ENCODE peak calls at places on chromosomes 5 and 9, in four cellular contexts. Z, J, D and P are unnamed samples.

GRCh38 chr9:72585737-72586136 is 64.3 kb downstream of the TMC1 start:
- DNase-seq in J (no peak), D (no peak), Z (no peak), P (no peak)

GRCh38 chr5:160198886-160199409 is 30.4 kb upstream of the FABP6 start:
- DNase-seq in D (no peak), J (no peak), Z (no peak), P (no peak)

GRCh38 chr9:35673132-35673997 is at the start of gene CA9:
- DNase-seq in D (no peak), J (no peak), Z (no peak), P (no peak)

GRCh38 chr5:59555596-59555995 is 337.9 kb downstream of the PDE4D start:
- DNase-seq in D (no peak), Z (no peak), J (no peak), P (no peak)

GRCh38 chr5:56514246-56514645 is 281.1 kb upstream of the ANKRD55 start:
- DNase-seq in Z (no peak), J (no peak), D (no peak), P (no peak)

GRCh38 chr5:163540711-163541110 is 35.3 kb downstream of the MAT2B start:
- DNase-seq in D (no peak), Z (no peak), J (no peak), P (no peak)

GRCh38 chr5:178145965-178146820 is 7.5 kb downstream of the NHP2 start:
- DNase-seq in J (peak; percentile 76), D (peak; percentile 59), Z (peak; percentile 75), P (no peak)

GRCh38 chr9:70901741-70902140 is 219.7 kb downstream of the TRPM3 start:
- DNase-seq in J (no peak), D (no peak), Z (no peak), P (no peak)

GRCh38 chr5:132228241-132229035 is 785 bp upstream of the P4HA2 start:
- DNase-seq in Z (no peak), D (no peak), J (no peak), P (peak; percentile 84)

GRCh38 chr5:163727028-163727427 is 221.6 kb downstream of the MAT2B start:
- DNase-seq in D (no peak), Z (no peak), J (no peak), P (no peak)

GRCh38 chr5:173926359-173926758 is 38.2 kb downstream of the CPEB4 start:
- DNase-seq in D (no peak), Z (no peak), J (no peak), P (no peak)
- H3K27ac ChIP-seq in D (no peak overlapping the region), Z (peak overlapping the region; percentile 66), J (no peak overlapping the region), P (peak overlapping the region; percentile 73)

DNA sequence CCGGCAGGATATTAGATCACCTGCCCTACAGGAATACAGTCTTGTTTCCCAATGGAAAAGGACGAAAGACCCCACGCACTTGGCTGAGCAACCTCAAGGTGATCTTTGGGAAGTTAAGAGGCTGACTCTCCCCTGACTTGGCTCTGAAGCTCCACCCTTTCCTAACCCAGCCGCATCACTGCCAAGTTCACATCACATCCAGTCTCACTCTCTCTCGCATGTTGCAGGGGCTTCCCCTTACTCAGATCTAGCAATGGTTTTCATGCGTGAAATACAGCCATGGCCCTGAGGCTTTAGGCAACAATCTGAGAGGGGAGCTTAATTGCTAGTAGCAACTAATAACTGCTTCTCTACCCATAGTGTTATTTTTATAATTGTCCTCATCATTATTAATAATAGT is 211.6 kb downstream of the DOCK8 start:
- DNase-seq in D (no peak), Z (no peak), J (no peak), P (peak; percentile 44)
- H3K36me3 ChIP-seq in D (no peaks in the 10 kb centered on the region), Z (no peaks in the 10 kb centered on the region), J (no peaks in the 10 kb centered on the region), P (no peaks in the 10 kb centered on the region)

DNA sequence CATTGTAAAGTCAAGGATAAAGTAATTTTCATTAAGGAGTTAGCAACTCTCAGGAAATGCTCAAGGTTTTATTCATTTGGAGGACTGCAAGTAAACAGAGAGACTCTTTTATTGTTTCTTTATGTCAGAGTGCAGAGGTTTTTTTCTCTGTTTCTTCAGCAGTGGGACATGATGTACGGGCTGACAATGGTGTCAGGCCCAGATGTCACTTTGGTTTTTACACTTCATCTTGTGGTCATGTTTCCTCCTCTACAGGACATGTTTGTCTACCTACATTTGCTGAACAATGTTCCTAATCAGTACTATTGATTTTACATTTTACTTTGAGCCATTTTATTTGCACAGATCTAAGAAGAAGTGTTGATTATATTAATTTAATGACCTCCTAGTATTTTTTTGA is 72.8 kb upstream of the PARP8 start:
- DNase-seq in D (no peak), Z (no peak), J (no peak), P (no peak)
- H3K27ac ChIP-seq in D (no peak overlapping the region), Z (no peak overlapping the region), J (no peak overlapping the region), P (no peak overlapping the region)

GRCh38 chr9:6962164-6962563 is 204.4 kb downstream of the KDM4C start:
- DNase-seq in D (no peak), J (no peak), Z (no peak), P (no peak)
- H3K36me3 ChIP-seq in D (no peaks in the 10 kb centered on the region), J (no peaks in the 10 kb centered on the region), Z (no peaks in the 10 kb centered on the region), P (no peaks in the 10 kb centered on the region)

GRCh38 chr9:94729199-94729598 is 2.7 kb downstream of the AOPEP start:
- DNase-seq in J (no peak), Z (no peak), D (no peak), P (no peak)

GRCh38 chr9:94728719-94729118 is 2.2 kb downstream of the AOPEP start:
- DNase-seq in D (no peak), J (no peak), Z (no peak), P (no peak)

GRCh38 chr9:94734054-94734754 is 7.7 kb downstream of the AOPEP start:
- DNase-seq in D (no peak), J (no peak), Z (no peak), P (no peak)
- H3K27ac ChIP-seq in D (no peak overlapping the region), J (no peak overlapping the region), Z (no peak overlapping the region), P (no peak overlapping the region)

GRCh38 chr5:1503301-1504243 is 20.2 kb downstream of the LPCAT1 start:
- DNase-seq in J (no peak), D (no peak), Z (peak; percentile 64), P (no peak)

GRCh38 chr5:1504617-1505016 is 19.1 kb downstream of the LPCAT1 start:
- DNase-seq in D (no peak), Z (no peak), J (no peak), P (no peak)

GRCh38 chr5:1502737-1503120 is 21.0 kb downstream of the LPCAT1 start:
- DNase-seq in Z (no peak), D (no peak), J (no peak), P (no peak)

GRCh38 chr5:1505506-1506241 is 18.1 kb downstream of the LPCAT1 start:
- DNase-seq in Z (no peak), J (no peak), D (no peak), P (no peak)

DNA sequence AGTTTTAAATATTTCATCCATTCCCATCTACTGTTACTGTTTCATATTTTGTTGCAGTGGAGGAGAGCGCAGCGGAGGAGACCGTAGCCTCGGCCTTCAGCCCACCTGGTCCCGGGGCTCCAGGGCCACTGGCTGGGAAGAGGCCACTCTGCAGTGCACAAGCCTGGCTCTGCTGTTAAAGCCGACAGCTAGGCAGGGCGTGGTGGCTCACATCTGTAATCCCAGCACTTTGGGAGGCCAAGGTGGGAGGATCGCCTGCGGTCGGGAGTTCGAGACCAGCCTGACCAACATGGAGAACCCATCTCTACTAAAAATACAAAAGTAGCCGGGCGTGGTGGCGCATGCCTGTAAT is 19.5 kb downstream of the LPCAT1 start:
- DNase-seq in J (no peak), D (no peak), Z (no peak), P (no peak)
- H3K36me3 ChIP-seq in J (peaks cover 4% of the 10 kb centered on the region), D (no peaks in the 10 kb centered on the region), Z (no peaks in the 10 kb centered on the region), P (no peaks in the 10 kb centered on the region)

DNA sequence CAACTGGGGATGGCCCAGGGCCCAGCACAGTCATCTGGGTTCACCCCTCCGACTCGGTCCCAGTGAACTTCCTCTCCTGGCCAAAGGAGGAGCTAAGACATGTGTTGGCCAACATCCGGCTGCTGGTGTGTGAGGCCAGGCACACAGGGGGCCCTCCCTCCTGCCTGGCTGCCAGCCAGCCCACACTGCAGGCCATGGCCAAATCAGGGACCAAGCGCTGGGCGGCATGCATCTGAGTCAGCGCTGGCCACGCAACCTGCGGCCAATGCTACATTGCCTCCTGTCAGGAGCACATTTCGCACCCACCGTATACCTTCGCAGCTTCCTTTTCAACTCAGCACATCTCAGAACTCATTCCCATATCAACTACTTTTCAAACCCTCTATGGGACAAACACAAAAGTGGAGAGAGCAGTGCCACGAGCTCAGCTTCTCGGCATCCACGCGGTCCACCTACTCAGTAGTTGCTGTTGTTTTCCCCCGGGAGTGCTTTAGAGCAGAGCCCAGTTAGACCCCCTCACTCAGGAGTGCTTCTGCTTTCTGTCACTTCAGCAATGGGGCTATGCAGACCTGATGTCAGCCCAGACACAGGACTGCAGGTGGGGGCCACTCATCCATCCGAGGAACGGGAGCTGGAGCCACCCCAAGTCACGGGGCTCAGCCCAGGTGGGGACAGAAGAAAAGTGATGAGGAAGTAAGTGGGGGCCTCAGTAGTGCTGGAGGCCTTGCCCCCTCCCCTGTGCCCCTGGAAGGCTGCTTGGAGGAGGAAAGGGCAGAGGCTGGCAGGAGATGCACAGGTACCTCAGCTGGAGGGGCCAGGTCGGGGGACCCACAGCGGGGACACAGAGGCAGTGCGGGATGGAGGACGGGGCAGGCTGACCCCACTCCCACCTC is 13.9 kb downstream of the NINJ1 start:
- DNase-seq in Z (peak; percentile 91), J (peak; percentile 90), D (peak; percentile 83), P (no peak)
- H3K27ac ChIP-seq in Z (peak overlapping the region; percentile 25), J (peak overlapping the region; percentile 83), D (peak overlapping the region; percentile 82), P (peak overlapping the region; percentile 37)

GRCh38 chr5:161541-162110 is 29.7 kb upstream of the LRRC14B start:
- DNase-seq in Z (no peak), D (no peak), J (no peak), P (no peak)

GRCh38 chr5:162190-162564 is 29.1 kb upstream of the LRRC14B start:
- DNase-seq in J (no peak), Z (no peak), D (no peak), P (no peak)

GRCh38 chr5:163841-164240 is 27.5 kb upstream of the LRRC14B start:
- DNase-seq in J (no peak), Z (no peak), D (no peak), P (no peak)

GRCh38 chr5:163338-163620 is 28.0 kb upstream of the LRRC14B start:
- DNase-seq in D (no peak), Z (no peak), J (no peak), P (no peak)

GRCh38 chr5:162565-163337 is 28.5 kb upstream of the LRRC14B start:
- DNase-seq in J (no peak), Z (no peak), D (no peak), P (no peak)
- H3K36me3 ChIP-seq in J (no peaks in the 10 kb centered on the region), Z (no peaks in the 10 kb centered on the region), D (no peaks in the 10 kb centered on the region), P (no peaks in the 10 kb centered on the region)